ENCODE peak calls at places on chromosomes 2 and 18, in ten cellular contexts. A, E, T, H, M, J, S, N, P and D are unnamed samples.
A peak's percentile ranks its signal among the peaks of the same experiment; 100 is the strongest.

GRCh38 chr2:67733517-67733916 is 329.3 kb downstream of the C1D start:
- ATAC-seq in A (peak; percentile 98), E (no peak), T (no peak), H (no peak), M (peak; percentile 81), J (no peak), S (no peak), N (no peak), P (no peak), D (no peak)

GRCh38 chr18:24362757-24363156 is 34.9 kb downstream of the OSBPL1A start:
- ATAC-seq in A (peak; percentile 54), E (no peak), T (no peak), H (no peak), M (no peak), J (no peak), S (no peak), N (no peak), P (no peak), D (no peak)

GRCh38 chr2:208318127-208318526 is 52.1 kb downstream of the PIKFYVE start:
- ATAC-seq in A (no peak), E (no peak), T (no peak), H (no peak), M (no peak), J (no peak), S (no peak), N (no peak), P (no peak), D (no peak)

GRCh38 chr2:24945907-24946306 is 25.8 kb downstream of the DNAJC27 start:
- ATAC-seq in A (no peak), E (no peak), T (no peak), H (no peak), M (no peak), J (no peak), S (no peak), N (no peak), P (no peak), D (no peak)

GRCh38 chr18:518081-518480 is 17.6 kb upstream of the COLEC12 start:
- ATAC-seq in A (no peak), E (no peak), T (no peak), H (no peak), M (no peak), J (no peak), S (no peak), N (no peak), P (no peak), D (no peak)

GRCh38 chr2:189982087-189982486 is 80.4 kb downstream of the MSTN start:
- ATAC-seq in A (no peak), E (no peak), T (no peak), H (no peak), M (no peak), J (no peak), S (no peak), N (no peak), P (no peak), D (no peak)

GRCh38 chr2:191218292-191218898 is 26.8 kb upstream of the MYO1B start:
- ATAC-seq in A (peak; percentile 94), E (peak; percentile 34), T (no peak), H (peak; percentile 66), M (peak; percentile 53), J (peak; percentile 51), S (peak; percentile 69), N (peak; percentile 67), P (peak; percentile 46), D (peak; percentile 52)

GRCh38 chr18:23196119-23197004 is 61.1 kb downstream of the CABLES1 start:
- ATAC-seq in A (peak; percentile 84), E (no peak), T (no peak), H (peak; percentile 66), M (no peak), J (no peak), S (no peak), N (no peak), P (no peak), D (no peak)

GRCh38 chr2:127326289-127326945 is 32.5 kb upstream of the ERCC3 start:
- ATAC-seq in A (no peak), E (no peak), T (no peak), H (no peak), M (no peak), J (no peak), S (no peak), N (no peak), P (no peak), D (no peak)

GRCh38 chr2:134384131-134384530 is 130.3 kb downstream of the MGAT5 start:
- ATAC-seq in A (no peak), E (no peak), T (no peak), H (no peak), M (no peak), J (no peak), S (no peak), N (no peak), P (no peak), D (no peak)

GRCh38 chr2:175168564-175168945 is 552 bp upstream of the ATF2 start:
- ATAC-seq in A (no peak), E (no peak), T (peak; percentile 15), H (no peak), M (peak; percentile 25), J (peak; percentile 16), S (peak; percentile 18), N (peak; percentile 26), P (peak; percentile 17), D (peak; percentile 11)

GRCh38 chr2:28610583-28611201 is 114.8 kb downstream of the PLB1 start:
- ATAC-seq in A (no peak), E (peak; percentile 54), T (peak; percentile 36), H (peak; percentile 94), M (peak; percentile 78), J (peak; percentile 67), S (no peak), N (no peak), P (no peak), D (peak; percentile 88)

GRCh38 chr2:27638709-27639108 is 9.9 kb downstream of the GPN1 start:
- ATAC-seq in A (no peak), E (no peak), T (no peak), H (no peak), M (no peak), J (peak; percentile 32), S (no peak), N (no peak), P (no peak), D (no peak)

GRCh38 chr2:50613161-50613560 is 418.8 kb downstream of the NRXN1 start:
- ATAC-seq in A (no peak), E (no peak), T (no peak), H (no peak), M (no peak), J (no peak), S (no peak), N (no peak), P (no peak), D (no peak)

GRCh38 chr18:68925268-68925667 is 127.4 kb downstream of the CCDC102B start:
- ATAC-seq in A (peak; percentile 88), E (no peak), T (no peak), H (no peak), M (peak; percentile 55), J (peak; percentile 51), S (no peak), N (no peak), P (no peak), D (no peak)

GRCh38 chr18:4762399-4762798 is 307.3 kb upstream of the DLGAP1 start:
- ATAC-seq in A (no peak), E (no peak), T (no peak), H (no peak), M (no peak), J (no peak), S (no peak), N (no peak), P (no peak), D (no peak)